ENCODE peak calls at places on chromosomes 12 and 14, in five cellular contexts. F, L, K, M and S are unnamed samples.

GRCh38 chr12:64528616-64529015 is 76.7 kb downstream of the TBK1 start:
- DNase-seq in F (no peak), L (no peak), K (no peak), M (no peak), S (no peak)

GRCh38 chr14:94282991-94283723 is 9.9 kb downstream of the SERPINA10 start:
- DNase-seq in F (no peak), L (no peak), K (no peak), M (no peak), S (peak; percentile 3)

GRCh38 chr14:88550078-88550477 is 4.7 kb downstream of the PTPN21 start:
- DNase-seq in F (no peak), L (no peak), K (no peak), M (no peak), S (no peak)

GRCh38 chr14:45112886-45113772 is 21.2 kb downstream of the FKBP3 start:
- DNase-seq in F (no peak), L (no peak), K (no peak), M (no peak), S (peak; percentile 77)

GRCh38 chr12:65643595-65644386 is 180.5 kb upstream of the HMGA2 start:
- DNase-seq in F (no peak), L (no peak), K (no peak), M (no peak), S (peak; percentile 70)

GRCh38 chr12:131434208-131435125 is 276.4 kb upstream of the SFSWAP start:
- DNase-seq in F (no peak), L (no peak), K (no peak), M (peak; percentile 37), S (no peak)

GRCh38 chr14:76348898-76349297 is 27.0 kb upstream of the ESRRB start:
- DNase-seq in F (no peak), L (peak; percentile 38), K (no peak), M (no peak), S (no peak)

GRCh38 chr12:124454735-124455134 is 112.7 kb downstream of the NCOR2 start:
- DNase-seq in F (no peak), L (peak; percentile 85), K (no peak), M (no peak), S (peak; percentile 12)

GRCh38 chr14:61335876-61336275 is 14.5 kb downstream of the PRKCH start:
- DNase-seq in F (no peak), L (no peak), K (no peak), M (no peak), S (no peak)

DNA sequence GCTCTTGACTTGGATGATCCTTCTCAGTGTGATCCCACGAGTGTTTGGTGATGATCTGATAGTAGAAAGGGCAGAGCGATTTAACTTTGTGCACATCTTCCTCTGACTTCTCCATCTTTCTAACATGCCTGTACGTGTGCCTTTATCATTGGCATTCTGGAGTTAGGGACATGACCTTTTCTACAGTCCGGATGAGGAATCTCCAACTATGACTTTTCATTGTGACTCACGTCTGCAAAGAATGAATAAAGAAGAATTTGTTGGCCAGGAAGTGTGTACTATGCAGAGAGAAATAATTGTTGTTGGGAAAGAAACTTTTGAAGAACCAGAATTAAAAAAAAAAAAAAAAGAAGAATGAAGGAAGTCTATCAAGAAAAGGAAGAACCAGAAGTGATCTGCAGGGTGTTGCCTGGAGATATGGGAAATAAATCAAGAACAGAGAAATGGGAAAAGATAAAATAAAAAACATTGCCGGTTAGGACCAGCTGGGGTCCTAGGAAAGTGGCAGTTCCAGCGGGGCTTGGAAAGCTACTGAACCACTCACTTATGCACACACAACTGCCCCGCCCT is 25.3 kb downstream of the PPFIBP1 start:
- DNase-seq in F (no peak), L (peak; percentile 69), K (no peak), M (no peak), S (peak; percentile 98)
- H3K4me3 ChIP-seq in F (no peak overlapping the region), L (no peak overlapping the region), K (peak overlapping the region; percentile 14), M (peak overlapping the region; percentile 23), S (peak overlapping the region; percentile 8)

GRCh38 chr12:262113-262512 is 523 bp downstream of the SLC6A13 start:
- DNase-seq in F (no peak), L (no peak), K (no peak), M (no peak), S (no peak)

GRCh38 chr12:265096-265495 is 2.5 kb upstream of the SLC6A13 start:
- DNase-seq in F (no peak), L (no peak), K (no peak), M (no peak), S (no peak)

GRCh38 chr12:262817-263216 is at the start of gene SLC6A13:
- DNase-seq in F (no peak), L (no peak), K (no peak), M (no peak), S (peak; percentile 29)

GRCh38 chr12:263574-263973 is 938 bp upstream of the SLC6A13 start:
- DNase-seq in F (no peak), L (no peak), K (no peak), M (no peak), S (peak; percentile 39)

GRCh38 chr12:264269-264668 is 1.6 kb upstream of the SLC6A13 start:
- DNase-seq in F (no peak), L (no peak), K (no peak), M (no peak), S (no peak)
- H3K27me3 ChIP-seq in F (peaks cover 9% of the 10 kb centered on the region), L (peaks cover 2% of the 10 kb centered on the region), K (peaks cover 35% of the 10 kb centered on the region), M (peaks cover 10% of the 10 kb centered on the region), S (peaks cover 7% of the 10 kb centered on the region)

DNA sequence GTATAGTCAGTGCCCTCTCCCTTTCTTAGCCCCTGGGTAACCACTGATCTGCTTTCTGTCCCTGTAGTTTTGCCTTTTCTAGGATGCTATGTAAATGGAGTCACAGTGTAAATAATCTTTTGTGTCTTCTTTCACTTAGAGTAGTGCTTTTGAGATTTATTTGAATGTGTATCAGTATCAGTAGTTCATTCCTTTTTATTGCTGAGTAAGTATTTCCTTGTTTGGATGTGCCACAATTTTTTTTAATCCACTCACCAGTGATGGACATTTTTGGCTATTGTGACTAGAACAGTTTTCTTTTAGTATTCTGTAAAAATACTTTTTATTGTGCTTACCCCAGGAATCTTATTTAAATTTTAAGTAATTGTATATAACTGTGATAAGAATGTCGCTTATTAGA is 3.4 kb downstream of the MARK3 start:
- DNase-seq in F (no peak), L (no peak), K (no peak), M (no peak), S (no peak)
- H3K4me3 ChIP-seq in F (no peak overlapping the region), L (no peak overlapping the region), K (peak overlapping the region; percentile 11), M (no peak overlapping the region), S (no peak overlapping the region)

DNA sequence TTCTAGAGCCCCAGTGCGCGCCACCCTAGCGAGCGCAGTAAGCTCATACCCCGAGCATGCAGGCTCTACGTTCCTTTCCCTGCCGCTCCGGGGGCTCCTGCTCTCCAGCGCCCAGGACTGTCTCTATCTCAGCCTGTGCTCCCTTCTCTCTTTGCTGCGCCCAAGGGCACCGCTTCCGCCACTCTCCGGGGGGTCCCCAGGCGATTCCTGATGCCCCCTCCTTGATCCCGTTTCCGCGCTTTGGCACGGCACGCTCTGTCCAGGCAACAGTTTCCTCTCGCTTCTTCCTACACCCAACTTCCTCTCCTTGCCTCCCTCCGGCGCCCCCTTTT is 791 bp downstream of the TMEM233 start:
- DNase-seq in F (no peak), L (no peak), K (no peak), M (no peak), S (no peak)
- H3K27me3 ChIP-seq in F (peaks cover 21% of the 10 kb centered on the region), L (no peaks in the 10 kb centered on the region), K (peaks cover 13% of the 10 kb centered on the region), M (peaks cover 68% of the 10 kb centered on the region), S (peaks cover 6% of the 10 kb centered on the region)

DNA sequence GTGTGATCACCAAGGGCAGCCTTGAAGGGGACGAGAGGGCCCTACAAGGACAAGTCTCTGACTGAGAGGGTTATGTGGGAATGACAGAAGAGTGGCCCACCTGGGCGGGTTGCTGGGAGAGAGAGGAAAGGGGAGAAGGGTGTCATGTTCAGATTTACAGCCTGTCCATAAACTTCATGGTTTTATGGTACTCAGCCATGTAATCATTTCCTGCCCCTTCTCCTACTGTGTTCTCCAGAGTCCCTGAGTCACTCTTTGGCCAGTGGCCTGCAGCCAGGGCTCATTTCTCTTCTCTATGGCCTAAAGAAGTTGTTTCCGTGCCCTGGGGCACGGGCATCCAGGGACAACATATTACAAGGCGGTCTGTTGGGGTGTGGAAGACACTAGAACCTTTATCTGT is 26.7 kb downstream of the DDX47 start:
- DNase-seq in F (no peak), L (peak; percentile 81), K (peak; percentile 16), M (no peak), S (peak; percentile 84)
- H3K4me3 ChIP-seq in F (no peak overlapping the region), L (no peak overlapping the region), K (no peak overlapping the region), M (no peak overlapping the region), S (no peak overlapping the region)

GRCh38 chr14:58787601-58788000 is 149.8 kb downstream of the DACT1 start:
- DNase-seq in F (no peak), L (no peak), K (no peak), M (no peak), S (no peak)
- H3K27me3 ChIP-seq in F (no peaks in the 10 kb centered on the region), L (peaks cover 13% of the 10 kb centered on the region), K (peaks cover 25% of the 10 kb centered on the region), M (no peaks in the 10 kb centered on the region), S (peaks cover 6% of the 10 kb centered on the region)

GRCh38 chr12:53388932-53389331 is 9.0 kb downstream of the SP1 start:
- DNase-seq in F (no peak), L (no peak), K (no peak), M (no peak), S (no peak)
- H3K4me3 ChIP-seq in F (no peak overlapping the region), L (no peak overlapping the region), K (peak overlapping the region; percentile 0), M (peak overlapping the region; percentile 50), S (no peak overlapping the region)